ENCODE peak calls at places on chromosomes 1 and 21, in ten cellular contexts. Y is EH; P is Ammon's horn; B is iris pigment epithelial cell; M is sigmoid colon; G is NCI-H460; U is stimulated activated CD8-positive, alpha-beta memory T cell treated with anti-CD3 and anti-CD28 coated beads, Interleukin-7, amount 100 ng/mL, for 1 hour; K is retinal pigment epithelial cell; H is right lobe of liver; A is neural crest cell. T is an unnamed sample.

GRCh38 chr1:145977016-145977415 is 12.5 kb downstream of the POLR3GL start:
- DNase-seq in K (no peak), H (no peak), A (no peak), G (no peak), U (no peak), Y (no peak), M (no peak), P (no peak), B (no peak), T (no peak)

GRCh38 chr1:56910441-56910985 is 55.3 kb downstream of the C8B start:
- DNase-seq in K (no peak), B (no peak), A (no peak), P (no peak), H (peak; percentile 92), M (no peak), Y (no peak), G (no peak), U (no peak), T (no peak)

GRCh38 chr1:243408479-243408878 is 152.6 kb downstream of the SDCCAG8 start:
- DNase-seq in G (no peak), H (no peak), A (no peak), P (no peak), K (no peak), Y (no peak), M (no peak), B (no peak), U (no peak), T (no peak)

GRCh38 chr21:26844258-26845065 is 747 bp downstream of the ADAMTS1 start:
- DNase-seq in Y (peak; percentile 50), P (peak; percentile 81), H (peak; percentile 77), M (peak; percentile 84), B (peak; percentile 59), G (no peak), K (no peak), A (peak; percentile 40), U (no peak), T (peak; percentile 75)

GRCh38 chr21:41943468-41944250 is 10.2 kb downstream of the C2CD2 start:
- DNase-seq in U (no peak), M (no peak), G (no peak), H (no peak), K (no peak), Y (no peak), P (peak; percentile 82), A (no peak), B (no peak), T (no peak)

GRCh38 chr1:65741993-65742392 is 50.7 kb upstream of the PDE4B start:
- DNase-seq in G (no peak), U (no peak), Y (no peak), P (no peak), K (no peak), M (no peak), A (no peak), B (no peak), H (no peak), T (no peak)

GRCh38 chr1:185409345-185409744 is 92.3 kb upstream of the IVNS1ABP start:
- DNase-seq in U (no peak), K (no peak), M (no peak), A (no peak), P (no peak), G (no peak), Y (no peak), B (no peak), H (no peak), T (no peak)

GRCh38 chr1:162562452-162562828 is 918 bp downstream of the UAP1 start:
- DNase-seq in K (no peak), P (peak; percentile 7), U (no peak), G (no peak), Y (peak; percentile 73), H (no peak), B (peak; percentile 79), A (no peak), M (no peak), T (no peak)

GRCh38 chr1:198121058-198121829 is 35.6 kb upstream of the NEK7 start:
- DNase-seq in B (peak; percentile 97), U (no peak), G (peak; percentile 58), K (no peak), H (no peak), M (no peak), Y (peak; percentile 97), A (no peak), P (no peak), T (peak; percentile 96)

GRCh38 chr1:88800382-88801051 is 90.8 kb downstream of the GTF2B start:
- DNase-seq in A (no peak), P (peak; percentile 19), G (peak; percentile 41), B (peak; percentile 74), H (no peak), Y (peak; percentile 49), U (no peak), K (no peak), M (no peak), T (no peak)

GRCh38 chr1:233061265-233061664 is 110.9 kb downstream of the NTPCR start:
- DNase-seq in P (no peak), G (no peak), K (no peak), M (no peak), U (no peak), H (no peak), B (no peak), Y (no peak), A (no peak), T (no peak)

GRCh38 chr1:20138961-20139550 is at the start of gene PLA2G2F:
- DNase-seq in B (no peak), P (no peak), U (no peak), K (no peak), Y (no peak), A (no peak), M (peak; percentile 39), G (no peak), H (no peak), T (no peak)

GRCh38 chr1:48222501-48223242 is at the start of gene SLC5A9:
- DNase-seq in A (no peak), Y (no peak), H (peak; percentile 83), B (no peak), M (no peak), G (no peak), P (no peak), U (no peak), K (no peak), T (peak; percentile 34)

GRCh38 chr1:86155061-86155806 is 1.3 kb downstream of the COL24A1 start:
- DNase-seq in M (peak; percentile 67), G (no peak), Y (peak; percentile 48), H (peak; percentile 46), U (no peak), A (peak; percentile 14), B (peak; percentile 37), K (no peak), P (no peak), T (peak; percentile 75)

GRCh38 chr1:8985915-8986813 is 40.1 kb downstream of the SLC2A7 start:
- DNase-seq in H (peak; percentile 83), A (no peak), P (peak; percentile 89), K (peak; percentile 70), Y (peak; percentile 99), G (peak; percentile 80), B (peak; percentile 97), M (peak; percentile 95), U (no peak), T (peak; percentile 91)

GRCh38 chr1:199157494-199157893 is 518.7 kb downstream of the PTPRC start:
- DNase-seq in A (no peak), U (no peak), H (no peak), M (no peak), B (peak; percentile 39), G (no peak), P (no peak), Y (no peak), K (no peak), T (peak; percentile 56)

GRCh38 chr21:42200906-42201614 is 17.9 kb upstream of the ABCG1 start:
- DNase-seq in P (no peak), H (no peak), A (no peak), G (no peak), K (no peak), B (no peak), M (no peak), Y (no peak), U (no peak), T (no peak)

GRCh38 chr1:117008675-117009074 is 7.1 kb downstream of the CD101 start:
- DNase-seq in Y (no peak), B (no peak), M (no peak), A (no peak), K (no peak), P (no peak), G (no peak), U (no peak), H (no peak), T (peak; percentile 47)

GRCh38 chr1:2353907-2354438 is 37.4 kb downstream of the MORN1 start:
- DNase-seq in M (peak; percentile 41), H (no peak), K (no peak), G (no peak), Y (no peak), B (no peak), U (no peak), A (no peak), P (no peak), T (no peak)

GRCh38 chr21:31173881-31174555 is 135.7 kb upstream of the KRTAP19-8 start:
- DNase-seq in H (peak; percentile 67), A (no peak), B (no peak), K (no peak), U (no peak), P (peak; percentile 84), M (no peak), Y (peak; percentile 5), G (no peak), T (peak; percentile 86)

GRCh38 chr1:94648225-94649007 is 106.9 kb upstream of the F3 start:
- DNase-seq in M (peak; percentile 95), H (no peak), G (no peak), P (no peak), A (no peak), U (no peak), Y (peak; percentile 98), K (peak; percentile 99), B (peak; percentile 100), T (peak; percentile 66)

GRCh38 chr21:44456915-44457736 is 1.8 kb downstream of the LRRC3 start:
- DNase-seq in M (peak; percentile 63), K (no peak), P (no peak), A (no peak), B (no peak), U (no peak), H (peak; percentile 60), Y (no peak), G (no peak), T (no peak)

GRCh38 chr1:41032147-41032546 is 10.6 kb upstream of the SLFNL1 start:
- DNase-seq in K (no peak), H (no peak), U (no peak), B (no peak), P (no peak), Y (no peak), A (no peak), G (no peak), M (no peak), T (no peak)

GRCh38 chr1:165560834-165561233 is 17.0 kb downstream of the LRRC52 start:
- DNase-seq in M (no peak), U (no peak), K (no peak), P (no peak), H (no peak), Y (no peak), G (no peak), A (no peak), B (no peak), T (no peak)

GRCh38 chr1:120178799-120179419 is 2.6 kb upstream of the SEC22B start:
- DNase-seq in G (peak; percentile 60), M (no peak), P (peak; percentile 1), B (peak; percentile 31), Y (no peak), H (no peak), U (no peak), K (peak; percentile 25), A (no peak), T (peak; percentile 29)

GRCh38 chr1:202283379-202283844 is 58.3 kb downstream of the UBE2T start:
- DNase-seq in P (no peak), M (no peak), H (no peak), A (no peak), Y (peak; percentile 94), K (no peak), B (peak; percentile 42), G (no peak), U (no peak), T (peak; percentile 89)

GRCh38 chr1:87956072-87956471 is 627.4 kb downstream of the LMO4 start:
- DNase-seq in G (no peak), B (peak; percentile 95), U (no peak), K (peak; percentile 98), A (no peak), Y (peak; percentile 97), H (no peak), P (peak; percentile 18), M (peak; percentile 67), T (peak; percentile 91)

GRCh38 chr1:31531177-31532000 is 44.9 kb upstream of the TINAGL1 start:
- DNase-seq in P (no peak), G (no peak), A (no peak), M (no peak), H (no peak), U (no peak), K (peak; percentile 86), Y (peak; percentile 88), B (peak; percentile 83), T (peak; percentile 92)

T was measured in islet precursor cell.